ENCODE peak calls at places on chromosome 15, in six cellular contexts. V is GM12878, R is IMR-90, G is K562, K is A549, B is HepG2. F is an unnamed sample.

GRCh38 chr15:41483115-41483514 is 10.6 kb upstream of the ITPKA start:
- DNase-seq in V (peak; percentile 57), R (no peak), G (no peak), K (no peak), B (no peak), F (no peak)

GRCh38 chr15:82294061-82294690 is 31.6 kb downstream of the SAXO2 start:
- DNase-seq in V (no peak), R (no peak), G (no peak), K (no peak), B (no peak), F (no peak)

GRCh38 chr15:82999905-83000671 is 11.4 kb downstream of the C15orf40 start:
- DNase-seq in V (peak; percentile 43), R (peak; percentile 69), G (peak; percentile 67), K (peak; percentile 54), B (peak; percentile 28), F (peak; percentile 68)

GRCh38 chr15:78838480-78838879 is 27.2 kb upstream of the ADAMTS7 start:
- DNase-seq in V (no peak), R (peak; percentile 22), G (no peak), K (no peak), B (no peak), F (no peak)

GRCh38 chr15:73631915-73632669 is 1.1 kb downstream of the NPTN start:
- DNase-seq in V (no peak), R (peak; percentile 59), G (peak; percentile 26), K (peak; percentile 50), B (no peak), F (peak; percentile 54)

GRCh38 chr15:66725468-66725785 is 23.4 kb downstream of the SMAD6 start:
- DNase-seq in V (no peak), R (no peak), G (no peak), K (no peak), B (no peak), F (no peak)

GRCh38 chr15:47431501-47431900 is 285.8 kb upstream of the SEMA6D start:
- DNase-seq in V (no peak), R (peak; percentile 97), G (no peak), K (no peak), B (peak; percentile 10), F (no peak)

GRCh38 chr15:27123808-27124207 is 152.8 kb downstream of the GABRG3 start:
- DNase-seq in V (no peak), R (no peak), G (peak; percentile 70), K (no peak), B (no peak), F (no peak)

GRCh38 chr15:94286581-94286980 is 55.2 kb downstream of the MCTP2 start:
- DNase-seq in V (no peak), R (no peak), G (no peak), K (no peak), B (no peak), F (peak; percentile 33)

GRCh38 chr15:78177447-78177873 is 28.3 kb downstream of the IDH3A start:
- DNase-seq in V (no peak), R (no peak), G (peak; percentile 61), K (peak; percentile 61), B (peak; percentile 30), F (peak; percentile 78)

GRCh38 chr15:58306591-58307312 is 125.0 kb upstream of the LIPC start:
- DNase-seq in V (no peak), R (no peak), G (no peak), K (no peak), B (peak; percentile 15), F (peak; percentile 75)

GRCh38 chr15:68275165-68275746 is 2.3 kb upstream of the FEM1B start:
- DNase-seq in V (no peak), R (peak; percentile 88), G (no peak), K (no peak), B (peak; percentile 68), F (no peak)

GRCh38 chr15:42133892-42134502 is 22.4 kb downstream of the PLA2G4F start:
- DNase-seq in V (no peak), R (peak; percentile 17), G (peak; percentile 71), K (peak; percentile 41), B (peak; percentile 52), F (peak; percentile 50)

GRCh38 chr15:47844437-47844836 is 127.1 kb downstream of the SEMA6D start:
- DNase-seq in V (no peak), R (no peak), G (no peak), K (no peak), B (no peak), F (no peak)

GRCh38 chr15:82081904-82082810 is 36.3 kb upstream of the MEX3B start:
- DNase-seq in V (no peak), R (peak; percentile 93), G (peak; percentile 57), K (no peak), B (no peak), F (peak; percentile 43)

GRCh38 chr15:36810656-36811449 is 231.4 kb downstream of the CDIN1 start:
- DNase-seq in V (no peak), R (no peak), G (peak; percentile 27), K (no peak), B (no peak), F (no peak)

GRCh38 chr15:91067026-91067425 is 33.0 kb upstream of the SV2B start:
- DNase-seq in V (no peak), R (peak; percentile 10), G (no peak), K (no peak), B (no peak), F (no peak)

GRCh38 chr15:29034593-29035364 is 149.0 kb downstream of the APBA2 start:
- DNase-seq in V (no peak), R (no peak), G (no peak), K (no peak), B (no peak), F (no peak)

GRCh38 chr15:43517354-43518072 is at the start of gene MAP1A:
- DNase-seq in V (no peak), R (peak; percentile 71), G (peak; percentile 84), K (no peak), B (no peak), F (peak; percentile 89)

GRCh38 chr15:98938105-98938417 is 69.5 kb downstream of the PGPEP1L start:
- DNase-seq in V (no peak), R (no peak), G (no peak), K (no peak), B (no peak), F (no peak)

GRCh38 chr15:99873451-99873850 is 140.2 kb upstream of the LYSMD4 start:
- DNase-seq in V (no peak), R (no peak), G (no peak), K (no peak), B (no peak), F (no peak)

GRCh38 chr15:65304393-65305143 is at the start of gene RNU5B-1:
- DNase-seq in V (peak; percentile 96), R (peak; percentile 98), G (peak; percentile 93), K (peak; percentile 84), B (peak; percentile 93), F (peak; percentile 81)

GRCh38 chr15:74865316-74865715 is 7.8 kb downstream of the SCAMP2 start:
- DNase-seq in V (no peak), R (no peak), G (no peak), K (no peak), B (no peak), F (no peak)

GRCh38 chr15:50077655-50078054 is 41.4 kb downstream of the ATP8B4 start:
- DNase-seq in V (no peak), R (no peak), G (no peak), K (no peak), B (no peak), F (no peak)

GRCh38 chr15:91265431-91265940 is 165.4 kb downstream of the SV2B start:
- DNase-seq in V (no peak), R (no peak), G (no peak), K (no peak), B (no peak), F (no peak)

GRCh38 chr15:70328137-70329115 is 230.7 kb upstream of the TLE3 start:
- DNase-seq in V (no peak), R (peak; percentile 48), G (no peak), K (no peak), B (no peak), F (no peak)

DNA sequence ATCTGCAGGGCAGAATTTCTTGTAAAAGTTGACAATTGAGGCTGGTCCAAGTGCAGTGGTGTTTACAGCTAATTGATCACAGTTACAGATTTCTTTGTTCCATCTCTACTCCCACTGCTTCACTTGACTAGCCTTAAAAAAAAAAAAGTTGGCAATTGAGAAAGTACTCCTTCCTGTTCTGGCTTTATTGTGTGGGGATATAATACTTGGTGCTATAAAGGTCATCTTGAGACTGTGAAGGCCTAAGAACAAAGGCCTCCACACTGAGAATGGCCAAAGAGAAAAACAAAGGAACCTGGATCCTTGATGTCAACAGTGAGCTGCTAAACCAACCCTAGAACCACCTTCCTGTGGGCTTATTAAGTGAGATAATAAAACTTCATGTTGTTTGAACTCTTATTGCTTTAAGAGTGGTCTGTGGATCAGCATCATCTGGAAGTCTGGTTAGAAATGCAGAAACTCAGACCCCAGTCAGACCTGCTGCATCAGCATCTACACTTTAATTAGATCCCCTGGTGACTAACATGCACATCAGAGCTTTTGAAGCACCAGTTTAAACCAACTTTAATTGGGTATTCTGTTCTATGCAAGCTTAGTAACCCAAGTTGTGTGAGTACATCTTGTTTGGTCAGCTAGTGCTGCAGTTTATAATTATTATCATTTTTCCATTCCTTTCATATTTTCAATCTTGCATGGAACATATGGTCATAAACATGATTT is 55.2 kb downstream of the TMOD3 start:
- DNase-seq in V (no peak), R (peak; percentile 49), G (no peak), K (no peak), B (no peak), F (no peak)
- TF ChIP-seq SMC3 in V (no peak), R (no peak), G (no peak), K (no peak), B (no peak), F (no peak)

DNA sequence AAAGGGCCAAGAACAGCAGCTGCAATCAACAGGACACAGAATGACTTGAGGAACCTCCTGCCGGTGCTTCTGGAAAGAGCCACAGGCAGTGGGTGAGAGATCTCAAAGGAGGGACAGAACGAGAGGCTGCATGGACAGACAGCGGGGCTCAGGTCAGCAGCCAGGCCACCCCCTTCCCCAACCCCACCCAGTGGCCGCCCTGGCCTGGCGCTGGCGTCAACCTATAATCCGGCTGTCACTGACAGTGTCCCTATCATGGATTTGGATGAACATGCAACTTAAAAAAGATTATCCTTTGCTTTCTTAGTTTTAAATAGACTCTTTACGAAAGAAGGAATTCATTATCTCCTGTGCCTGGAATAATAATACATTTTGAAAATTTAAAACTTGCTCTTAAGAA is 54.1 kb downstream of the TRPM1 start:
- DNase-seq in V (no peak), R (no peak), G (no peak), K (no peak), B (no peak), F (no peak)
- TF ChIP-seq SMC3 in V (no peak), R (no peak), G (no peak), K (no peak), B (no peak), F (no peak)

GRCh38 chr15:101172421-101173097 is 79.3 kb downstream of the CHSY1 start:
- DNase-seq in V (no peak), R (peak; percentile 70), G (no peak), K (no peak), B (no peak), F (peak; percentile 74)
- TF ChIP-seq SMC3 in V (no peak), R (no peak), G (no peak), K (no peak), B (no peak), F (no peak)

DNA sequence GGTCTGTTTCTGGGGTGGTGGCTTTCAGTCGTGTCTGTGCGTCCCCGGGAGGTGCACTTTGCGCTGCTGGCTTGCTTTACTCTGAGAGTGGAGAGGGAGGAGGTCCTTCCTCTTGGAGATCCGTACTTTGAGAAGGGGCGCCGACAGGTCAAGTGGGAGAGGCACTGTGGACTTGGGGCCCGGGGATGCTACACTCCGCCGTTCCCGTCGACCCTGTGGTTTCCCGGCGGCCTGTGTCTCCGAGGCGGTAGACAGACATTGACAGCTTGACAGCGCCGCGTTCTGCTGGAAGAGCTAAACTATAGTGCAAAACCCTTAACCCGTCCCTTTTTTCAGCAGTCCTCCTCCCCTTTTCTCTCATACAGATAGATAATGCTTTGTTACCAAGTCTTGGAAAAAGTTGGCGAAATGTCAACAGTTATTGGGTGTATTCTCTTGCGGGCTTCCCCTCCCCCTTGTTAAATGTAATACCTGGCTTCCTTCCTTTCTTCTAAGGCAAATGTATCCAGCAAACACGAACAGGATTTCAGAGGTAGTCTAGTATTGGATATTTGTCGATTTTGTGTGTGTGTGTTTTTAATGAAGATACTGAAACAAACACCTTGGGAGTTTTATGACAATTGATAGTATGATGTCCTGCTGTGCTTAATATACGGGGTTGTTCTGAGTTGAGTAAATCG is 6.6 kb downstream of the TPM1 start:
- DNase-seq in V (no peak), R (peak; percentile 66), G (peak; percentile 77), K (no peak), B (peak; percentile 67), F (peak; percentile 48)
- TF ChIP-seq SMC3 in V (no peak), R (no peak), G (no peak), K (no peak), B (no peak), F (peak; percentile 19)